ENCODE peak calls at places on chromosomes 13 and 19, in ten cellular contexts. I is A172; V is foreskin keratinocyte; O is stimulated activated naive CD8-positive, alpha-beta T cell treated with anti-CD3 and anti-CD28 coated beads, Interleukin-15, Interleukin-2, amounts not matched to agents 100 U/mL and 50 U/mL, for 24 hours; U is pulmonary artery endothelial cell; K is uterus; M is GF-D8; F is amniotic epithelial cell; D is astrocyte of the spinal cord; Y is epithelial cell of prostate. B is an unnamed sample.
A peak's percentile ranks its signal among the peaks of the same experiment; 100 is the strongest.

GRCh38 chr13:113739527-113740285 is 19.3 kb upstream of the TMEM255B start:
- DNase-seq in F (no peak), V (no peak), M (no peak), K (no peak), D (no peak), Y (no peak), U (no peak), I (no peak), O (no peak), B (no peak)

GRCh38 chr13:72205773-72206172 is 338.8 kb upstream of the DACH1 start:
- DNase-seq in I (peak; percentile 38), V (peak; percentile 12), M (no peak), O (no peak), D (peak; percentile 74), U (no peak), Y (no peak), K (no peak), F (no peak), B (no peak)

GRCh38 chr19:18097993-18098890 is 664 bp downstream of the MAST3 start:
- DNase-seq in V (no peak), Y (no peak), D (no peak), U (no peak), F (no peak), K (no peak), O (no peak), I (no peak), M (no peak), B (no peak)

GRCh38 chr13:75533866-75534265 is 3.8 kb downstream of the COMMD6 start:
- DNase-seq in O (no peak), V (no peak), K (no peak), I (no peak), Y (no peak), D (no peak), F (no peak), U (no peak), M (no peak), B (no peak)

GRCh38 chr13:44351505-44351854 is 22.1 kb upstream of the SERP2 start:
- DNase-seq in O (no peak), U (no peak), Y (no peak), M (no peak), V (no peak), K (no peak), F (no peak), I (no peak), D (no peak), B (no peak)

GRCh38 chr13:50353651-50354415 is 338.6 kb downstream of the KCNRG start:
- DNase-seq in Y (peak; percentile 27), M (no peak), I (no peak), D (peak; percentile 75), U (no peak), K (no peak), O (no peak), V (no peak), F (peak; percentile 75), B (no peak)

GRCh38 chr19:40150170-40150569 is 41.1 kb upstream of the MAP3K10 start:
- DNase-seq in F (peak; percentile 35), Y (no peak), M (no peak), U (no peak), V (no peak), K (no peak), O (no peak), I (no peak), D (no peak), B (no peak)

GRCh38 chr13:23378009-23378632 is 55.4 kb downstream of the SACS start:
- DNase-seq in F (peak; percentile 81), I (peak; percentile 91), M (peak; percentile 64), K (peak; percentile 41), O (peak; percentile 64), D (peak; percentile 98), V (peak; percentile 87), U (peak; percentile 85), Y (peak; percentile 45), B (peak; percentile 75)

GRCh38 chr19:460877-461609 is at the start of gene SHC2:
- DNase-seq in M (no peak), K (peak; percentile 57), F (no peak), V (no peak), D (no peak), Y (no peak), U (no peak), I (no peak), O (no peak), B (no peak)

GRCh38 chr13:108342369-108343289 is 73.1 kb downstream of the TNFSF13B start:
- DNase-seq in D (peak; percentile 55), V (no peak), M (peak; percentile 33), U (no peak), O (no peak), K (no peak), I (peak; percentile 26), F (peak; percentile 56), Y (peak; percentile 2), B (no peak)